ENCODE peak calls at places on chromosomes 16 and 17, in eight cellular contexts. I, R, Z, L, Q, V, F and U are unnamed samples.

GRCh38 chr17:31674305-31674704 is 184.7 kb downstream of the COPRS start:
- DNase-seq in I (no peak), R (no peak), Z (no peak), L (no peak), Q (no peak), V (peak; percentile 76), F (no peak), U (peak; percentile 66)

GRCh38 chr17:4142107-4142900 is 526 bp downstream of the ZZEF1 start:
- DNase-seq in I (peak; percentile 33), R (no peak), Z (no peak), L (peak; percentile 27), Q (no peak), V (no peak), F (peak; percentile 86), U (peak; percentile 29)

GRCh38 chr17:27577884-27578717 is 52.9 kb upstream of the LGALS9 start:
- DNase-seq in I (peak; percentile 92), R (no peak), Z (no peak), L (no peak), Q (no peak), V (no peak), F (no peak), U (peak; percentile 78)

GRCh38 chr16:14109077-14109775 is 38.1 kb downstream of the MRTFB start:
- DNase-seq in I (no peak), R (no peak), Z (no peak), L (no peak), Q (no peak), V (no peak), F (no peak), U (no peak)

GRCh38 chr17:6327007-6327406 is 107.9 kb downstream of the AIPL1 start:
- DNase-seq in I (no peak), R (no peak), Z (peak; percentile 55), L (no peak), Q (no peak), V (no peak), F (no peak), U (no peak)

GRCh38 chr17:2718150-2718938 is 6.8 kb upstream of the CLUH start:
- DNase-seq in I (no peak), R (no peak), Z (no peak), L (peak; percentile 50), Q (no peak), V (peak; percentile 29), F (no peak), U (no peak)

GRCh38 chr17:9615486-9615885 is 29.8 kb upstream of the USP43 start:
- DNase-seq in I (no peak), R (no peak), Z (no peak), L (peak; percentile 24), Q (no peak), V (peak; percentile 10), F (no peak), U (peak; percentile 3)

GRCh38 chr17:6457688-6458190 is 13.5 kb downstream of the PIMREG start:
- DNase-seq in I (no peak), R (no peak), Z (no peak), L (peak; percentile 12), Q (no peak), V (no peak), F (no peak), U (no peak)

GRCh38 chr17:82061047-82061925 is 4.3 kb downstream of the DUS1L start:
- DNase-seq in I (no peak), R (no peak), Z (no peak), L (no peak), Q (no peak), V (no peak), F (no peak), U (no peak)

GRCh38 chr17:39150795-39151679 is at the start of gene PLXDC1:
- DNase-seq in I (no peak), R (no peak), Z (no peak), L (no peak), Q (no peak), V (no peak), F (no peak), U (no peak)

GRCh38 chr16:15607700-15608396 is 35.1 kb downstream of the MARF1 start:
- DNase-seq in I (peak; percentile 57), R (no peak), Z (no peak), L (peak; percentile 67), Q (peak; percentile 66), V (peak; percentile 88), F (no peak), U (no peak)

GRCh38 chr17:61398721-61399130 is 917 bp upstream of the TBX2 start:
- DNase-seq in I (no peak), R (no peak), Z (no peak), L (no peak), Q (no peak), V (no peak), F (no peak), U (no peak)

GRCh38 chr17:77875881-77876509 is 82.5 kb upstream of the TNRC6C start:
- DNase-seq in I (no peak), R (no peak), Z (no peak), L (no peak), Q (no peak), V (peak; percentile 51), F (no peak), U (peak; percentile 34)

GRCh38 chr17:55806745-55807466 is 56.1 kb downstream of the PCTP start:
- DNase-seq in I (no peak), R (no peak), Z (no peak), L (no peak), Q (no peak), V (no peak), F (no peak), U (no peak)

GRCh38 chr16:23365602-23366240 is 63.6 kb downstream of the SCNN1B start:
- DNase-seq in I (peak; percentile 78), R (no peak), Z (peak; percentile 91), L (no peak), Q (no peak), V (no peak), F (no peak), U (no peak)

GRCh38 chr17:4497101-4497824 is 1.4 kb upstream of the SPNS2 start:
- DNase-seq in I (peak; percentile 72), R (no peak), Z (no peak), L (no peak), Q (no peak), V (peak; percentile 10), F (no peak), U (peak; percentile 34)

GRCh38 chr17:36939059-36939943 is 2.0 kb downstream of the LHX1 start:
- DNase-seq in I (no peak), R (no peak), Z (no peak), L (no peak), Q (no peak), V (no peak), F (peak; percentile 23), U (no peak)

GRCh38 chr17:65177901-65178300 is 40.7 kb downstream of the RGS9 start:
- DNase-seq in I (no peak), R (peak; percentile 57), Z (no peak), L (no peak), Q (no peak), V (peak; percentile 74), F (no peak), U (peak; percentile 64)

GRCh38 chr16:16992986-16993783 is 477.6 kb downstream of the XYLT1 start:
- DNase-seq in I (no peak), R (peak; percentile 4), Z (no peak), L (no peak), Q (no peak), V (no peak), F (no peak), U (no peak)

GRCh38 chr17:21017256-21017655 is 25.6 kb downstream of the USP22 start:
- DNase-seq in I (no peak), R (no peak), Z (no peak), L (no peak), Q (no peak), V (no peak), F (no peak), U (no peak)

GRCh38 chr17:2230877-2231276 is 72.7 kb downstream of the SMG6 start:
- DNase-seq in I (no peak), R (no peak), Z (no peak), L (no peak), Q (no peak), V (peak; percentile 81), F (no peak), U (peak; percentile 54)

GRCh38 chr17:80187090-80187489 is 17.3 kb downstream of the CARD14 start:
- DNase-seq in I (no peak), R (no peak), Z (no peak), L (no peak), Q (peak; percentile 13), V (peak; percentile 76), F (no peak), U (peak; percentile 39)

GRCh38 chr17:44209786-44210341 is 9.6 kb downstream of the UBTF start:
- DNase-seq in I (no peak), R (no peak), Z (no peak), L (no peak), Q (no peak), V (no peak), F (no peak), U (no peak)

GRCh38 chr16:66150691-66151090 is 215.8 kb upstream of the CDH5 start:
- DNase-seq in I (peak; percentile 11), R (no peak), Z (no peak), L (no peak), Q (no peak), V (peak; percentile 38), F (no peak), U (peak; percentile 89)

GRCh38 chr16:24577167-24577566 is 37.8 kb downstream of the RBBP6 start:
- DNase-seq in I (no peak), R (no peak), Z (peak; percentile 36), L (no peak), Q (no peak), V (no peak), F (no peak), U (no peak)

GRCh38 chr17:71601894-71602504 is 518.8 kb upstream of the SOX9 start:
- DNase-seq in I (no peak), R (no peak), Z (no peak), L (no peak), Q (no peak), V (no peak), F (no peak), U (no peak)

GRCh38 chr16:4533490-4533889 is 5.1 kb downstream of the CDIP1 start:
- DNase-seq in I (no peak), R (no peak), Z (no peak), L (no peak), Q (no peak), V (no peak), F (no peak), U (no peak)

GRCh38 chr16:17194190-17194780 is 276.5 kb downstream of the XYLT1 start:
- DNase-seq in I (peak; percentile 69), R (no peak), Z (no peak), L (no peak), Q (peak; percentile 37), V (peak; percentile 51), F (peak; percentile 61), U (peak; percentile 33)

GRCh38 chr17:50956750-50957523 is 90.8 kb upstream of the TOB1 start:
- DNase-seq in I (peak; percentile 76), R (peak; percentile 87), Z (peak; percentile 24), L (peak; percentile 70), Q (peak; percentile 71), V (peak; percentile 55), F (peak; percentile 77), U (peak; percentile 52)

GRCh38 chr17:62657664-62658063 is 30.2 kb downstream of the MRC2 start:
- DNase-seq in I (no peak), R (no peak), Z (no peak), L (no peak), Q (no peak), V (no peak), F (no peak), U (no peak)